ENCODE peak calls at places on chromosomes 12 and 14, in six cellular contexts. T, V, F, D, P and W are unnamed samples.

GRCh38 chr12:3294481-3294911 is 196.5 kb upstream of the PRMT8 start:
- DNase-seq in D (no peak), T (no peak), P (no peak), F (no peak), V (no peak), W (no peak)

GRCh38 chr14:61322011-61322798 is 826 bp downstream of the PRKCH start:
- DNase-seq in T (no peak), F (peak; percentile 74), V (no peak), D (no peak), P (no peak), W (peak; percentile 38)

GRCh38 chr14:69039287-69039628 is 60.2 kb upstream of the ACTN1 start:
- DNase-seq in V (peak; percentile 81), P (no peak), D (peak; percentile 76), T (no peak), F (peak; percentile 35), W (no peak)

GRCh38 chr12:91562476-91562875 is 379.9 kb upstream of the DCN start:
- DNase-seq in F (no peak), D (peak; percentile 2), P (no peak), T (no peak), V (peak; percentile 21), W (no peak)

GRCh38 chr14:44962573-44963528 is 861 bp downstream of the TOGARAM1 start:
- DNase-seq in T (peak; percentile 43), P (no peak), V (peak; percentile 55), D (peak; percentile 54), F (peak; percentile 1), W (no peak)

GRCh38 chr14:73022051-73022450 is 4.9 kb downstream of the ZFYVE1 start:
- DNase-seq in F (no peak), D (no peak), P (no peak), T (no peak), V (no peak), W (no peak)

GRCh38 chr12:57276935-57277563 is 26.1 kb upstream of the STAC3 start:
- DNase-seq in T (no peak), P (no peak), D (peak; percentile 49), V (peak; percentile 45), F (no peak), W (peak; percentile 62)

GRCh38 chr12:50184261-50184660 is 17.1 kb upstream of the CERS5 start:
- DNase-seq in D (no peak), V (no peak), T (no peak), P (no peak), F (no peak), W (no peak)

GRCh38 chr12:122681814-122682213 is 21.3 kb downstream of the HCAR2 start:
- DNase-seq in V (peak; percentile 70), D (peak; percentile 16), P (no peak), T (no peak), F (peak; percentile 73), W (no peak)

GRCh38 chr12:132288516-132289188 is 40.7 kb downstream of the GALNT9 start:
- DNase-seq in T (no peak), D (no peak), P (no peak), V (no peak), F (no peak), W (no peak)

GRCh38 chr14:64703393-64704144 is 655 bp upstream of the PLEKHG3 start:
- DNase-seq in T (no peak), F (no peak), V (peak; percentile 51), D (no peak), P (no peak), W (peak; percentile 34)

GRCh38 chr12:12696562-12697383 is 790 bp upstream of the GPR19 start:
- DNase-seq in T (peak; percentile 77), P (no peak), F (peak; percentile 91), D (peak; percentile 76), V (peak; percentile 91), W (peak; percentile 89)

GRCh38 chr12:51622564-51622963 is 31.5 kb downstream of the SCN8A start:
- DNase-seq in P (no peak), F (no peak), T (no peak), D (peak; percentile 63), V (peak; percentile 47), W (no peak)

GRCh38 chr12:120738252-120739030 is 12.8 kb downstream of the ACADS start:
- DNase-seq in D (no peak), T (no peak), V (no peak), F (no peak), P (no peak), W (no peak)

GRCh38 chr14:104970231-104971068 is 7.7 kb downstream of the AHNAK2 start:
- DNase-seq in V (peak; percentile 90), D (peak; percentile 81), P (no peak), F (peak; percentile 61), T (no peak), W (peak; percentile 68)

GRCh38 chr14:35287481-35288013 is 4.6 kb upstream of the PSMA6 start:
- DNase-seq in V (no peak), T (no peak), F (peak; percentile 48), P (no peak), D (no peak), W (no peak)

DNA sequence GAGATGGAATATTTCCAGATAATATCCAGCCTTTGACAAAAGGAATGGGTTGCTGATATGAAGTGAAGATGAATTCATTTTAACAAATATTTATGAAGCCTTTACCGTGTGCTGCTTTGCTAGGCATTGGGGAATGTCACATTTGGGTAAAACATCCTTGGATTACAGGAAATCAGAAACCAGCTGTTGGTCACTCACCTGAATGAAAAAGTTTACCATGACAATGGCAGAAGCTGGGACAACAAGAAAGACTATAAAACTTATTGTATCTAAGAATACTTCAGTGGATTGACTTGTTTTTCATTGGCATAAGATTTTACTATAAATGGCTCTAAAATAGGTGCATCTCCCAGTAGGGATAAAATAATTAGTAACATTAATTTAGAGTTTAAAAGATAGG is 19.7 kb downstream of the PPP4R4 start:
- DNase-seq in T (no peak), V (no peak), D (no peak), F (no peak), P (no peak), W (no peak)
- H3K14ac ChIP-seq in T (no peak overlapping the region), V (no peak overlapping the region), D (no peak overlapping the region), F (no peak overlapping the region), P (no peak overlapping the region), W (no peak overlapping the region)

GRCh38 chr14:54354096-54354495 is 42.7 kb upstream of the CDKN3 start:
- DNase-seq in V (no peak), P (no peak), T (no peak), D (no peak), F (no peak), W (no peak)

GRCh38 chr14:54354968-54355641 is 41.7 kb upstream of the CDKN3 start:
- DNase-seq in T (no peak), D (no peak), P (no peak), V (no peak), F (no peak), W (no peak)

GRCh38 chr14:54355698-54356097 is 41.1 kb upstream of the CDKN3 start:
- DNase-seq in F (no peak), P (no peak), T (no peak), D (no peak), V (no peak), W (no peak)

GRCh38 chr14:54353694-54354093 is 43.1 kb upstream of the CDKN3 start:
- DNase-seq in D (no peak), T (no peak), V (no peak), F (no peak), P (no peak), W (no peak)

DNA sequence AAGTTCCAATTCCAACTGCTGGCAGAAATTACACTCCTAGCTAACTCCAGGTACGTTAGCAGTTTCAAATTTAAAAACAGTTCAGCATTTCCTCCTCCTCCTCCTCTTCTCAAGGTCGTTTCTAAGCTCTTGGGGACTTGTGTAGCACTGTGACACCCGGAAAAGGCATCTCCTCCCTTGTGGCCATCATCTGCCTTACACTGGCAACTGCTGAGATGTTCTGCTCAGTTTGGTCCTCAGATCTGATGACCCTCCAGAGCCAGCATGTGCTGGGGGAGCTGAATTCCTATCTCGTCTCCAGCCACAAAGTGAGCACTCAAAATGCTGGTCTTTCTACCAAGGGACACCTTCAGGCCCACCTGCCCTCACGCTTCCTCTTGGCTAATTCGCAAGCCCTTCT is 43.5 kb upstream of the CDKN3 start:
- DNase-seq in V (no peak), P (no peak), T (no peak), F (no peak), D (no peak), W (no peak)
- H2AFZ ChIP-seq in V (no peak overlapping the region), P (peak overlapping the region; percentile 72), T (no peak overlapping the region), F (no peak overlapping the region), D (no peak overlapping the region), W (no peak overlapping the region)

GRCh38 chr14:90382491-90383125 is 14.2 kb upstream of the CALM1 start:
- DNase-seq in F (peak; percentile 75), D (peak; percentile 79), V (peak; percentile 92), P (no peak), T (no peak), W (no peak)

GRCh38 chr14:90381999-90382451 is 14.8 kb upstream of the CALM1 start:
- DNase-seq in V (no peak), T (no peak), F (no peak), D (no peak), P (no peak), W (peak; percentile 59)

GRCh38 chr14:90383731-90384542 is 12.9 kb upstream of the CALM1 start:
- DNase-seq in D (peak; percentile 46), F (peak; percentile 42), P (no peak), V (peak; percentile 72), T (peak; percentile 58), W (peak; percentile 60)

GRCh38 chr14:90383126-90383730 is 13.6 kb upstream of the CALM1 start:
- DNase-seq in T (peak; percentile 99), P (peak; percentile 99), F (peak; percentile 100), V (peak; percentile 100), D (peak; percentile 100), W (peak; percentile 99)

DNA sequence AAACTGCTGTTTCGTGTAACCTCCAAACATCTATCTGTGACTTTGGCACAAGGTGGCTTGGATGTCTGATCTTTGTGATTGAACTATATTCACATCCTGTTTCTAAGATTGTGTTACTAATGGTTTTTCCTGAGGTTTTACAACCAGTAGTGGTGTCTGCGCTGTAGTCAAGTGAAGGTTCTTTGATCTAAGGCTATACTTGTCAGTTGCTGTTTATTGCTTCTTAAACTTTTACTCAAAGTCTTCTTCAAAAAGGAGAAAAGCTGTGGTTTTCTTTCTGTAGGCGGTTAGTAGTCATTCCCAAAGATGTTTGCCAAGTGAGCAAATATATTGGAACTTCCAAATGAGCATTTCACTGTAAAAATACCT is 12.3 kb upstream of the CALM1 start:
- DNase-seq in T (no peak), P (no peak), V (no peak), F (no peak), D (peak; percentile 46), W (no peak)
- H3K14ac ChIP-seq in T (no peak overlapping the region), P (no peak overlapping the region), V (no peak overlapping the region), F (no peak overlapping the region), D (peak overlapping the region; percentile 41), W (no peak overlapping the region)

DNA sequence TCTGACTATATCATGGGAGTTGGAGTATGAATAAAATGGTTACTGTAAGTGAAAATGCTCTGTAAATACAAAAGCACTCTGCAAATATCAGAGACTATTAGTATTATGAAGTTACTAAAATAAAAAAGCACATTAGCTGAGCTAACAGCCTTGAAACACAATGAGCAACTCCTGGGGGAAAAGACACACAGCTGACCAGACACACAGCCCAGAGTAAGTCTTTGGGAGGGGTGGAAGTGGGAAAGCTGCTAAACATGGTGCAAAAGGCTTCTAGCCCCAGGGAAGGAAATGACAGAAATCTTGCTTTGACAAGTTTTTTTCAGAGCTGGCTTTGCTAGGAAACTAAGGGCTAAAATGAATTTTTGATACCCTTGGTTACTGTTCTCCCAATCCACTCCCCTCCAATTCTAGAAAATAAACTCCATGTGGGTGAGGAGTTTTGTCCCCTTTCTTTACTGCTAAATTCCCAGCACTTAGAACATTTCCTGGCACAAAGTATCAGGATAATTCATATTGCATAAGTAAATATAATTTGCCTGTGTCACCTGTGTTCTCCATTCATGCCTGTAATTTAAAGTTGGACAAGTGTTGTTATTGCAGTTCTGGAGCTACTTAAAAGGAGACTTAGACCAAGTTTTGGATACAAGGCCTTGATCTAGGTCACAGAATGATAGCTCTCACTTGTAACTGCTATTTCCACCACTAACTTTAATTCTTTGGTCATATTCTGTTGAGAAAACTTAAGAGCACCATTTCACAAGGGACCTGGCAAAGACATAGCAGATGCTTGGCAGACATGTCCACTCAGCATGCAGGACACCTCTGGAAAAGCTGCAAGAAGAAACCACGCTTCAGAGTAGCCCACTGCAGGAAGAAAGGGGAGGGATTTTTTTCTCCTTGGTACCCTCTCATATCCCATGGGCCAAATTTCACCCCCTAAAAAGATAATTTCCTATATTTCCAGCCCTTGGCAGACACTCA is 19.0 kb upstream of the RAB3IP start:
- DNase-seq in D (no peak), T (no peak), P (no peak), V (no peak), F (no peak), W (no peak)
- H2AFZ ChIP-seq in D (no peak overlapping the region), T (no peak overlapping the region), P (peak overlapping the region; percentile 17), V (no peak overlapping the region), F (no peak overlapping the region), W (no peak overlapping the region)